ENCODE peak calls at places on chromosomes 1 and 21, in ten cellular contexts. J is foreskin fibroblast, F is OCI-LY7, Q is hepatocyte, I is nephron progenitor cell, A is choroid plexus epithelial cell, H is fibroblast of lung, D is colonic mucosa, G is AG04450, K is H9. C is an unnamed sample.

GRCh38 chr1:186841599-186841998 is 12.8 kb downstream of the PLA2G4A start:
- DNase-seq in D (no peak), K (no peak), G (no peak), I (no peak), F (no peak), H (no peak), A (peak), Q (no peak), J (no peak), C (no peak)

GRCh38 chr1:103162360-103162759 is 54.0 kb upstream of the COL11A1 start:
- DNase-seq in Q (no peak), G (no peak), J (no peak), A (no peak), H (no peak), I (no peak), K (no peak), F (no peak), D (no peak), C (no peak)

GRCh38 chr21:10627316-10627863 is 106.0 kb downstream of the TPTE start:
- DNase-seq in A (no peak), D (no peak), F (no peak), H (no peak), J (no peak), K (no peak), Q (no peak), I (no peak), G (no peak), C (no peak)

GRCh38 chr1:22237433-22238093 is 94.7 kb upstream of the WNT4 start:
- DNase-seq in H (no peak), J (no peak), F (no peak), G (no peak), I (no peak), K (no peak), A (no peak), Q (no peak), D (no peak), C (no peak)

GRCh38 chr1:183238071-183238470 is 52.0 kb downstream of the LAMC2 start:
- DNase-seq in G (no peak), J (peak), H (peak), A (peak), F (no peak), Q (no peak), K (no peak), I (no peak), D (no peak), C (no peak)

GRCh38 chr1:22216210-22216883 is 73.5 kb upstream of the WNT4 start:
- DNase-seq in I (peak), G (no peak), D (no peak), F (no peak), K (peak), J (no peak), Q (peak), A (no peak), H (no peak), C (no peak)

GRCh38 chr1:226908913-226909312 is 31.2 kb upstream of the COQ8A start:
- DNase-seq in D (no peak), A (no peak), I (no peak), H (no peak), J (no peak), Q (no peak), F (no peak), G (no peak), K (no peak), C (no peak)

GRCh38 chr1:108117908-108118902 is 81.9 kb downstream of the SLC25A24 start:
- DNase-seq in Q (peak), H (peak), K (no peak), G (no peak), A (peak), F (no peak), J (peak), D (no peak), I (no peak), C (peak)

GRCh38 chr1:94998748-94999147 is 71.8 kb upstream of the CNN3 start:
- DNase-seq in G (no peak), A (no peak), Q (no peak), H (no peak), I (no peak), K (no peak), D (no peak), J (no peak), F (no peak), C (no peak)

GRCh38 chr1:63779872-63780271 is 6.1 kb downstream of the ROR1 start:
- DNase-seq in I (no peak), J (no peak), G (no peak), A (no peak), F (no peak), Q (no peak), D (no peak), H (peak), K (no peak), C (no peak)

GRCh38 chr1:108828074-108828961 is 28.6 kb downstream of the AKNAD1 start:
- DNase-seq in K (peak), J (peak), F (peak), Q (peak), H (peak), A (peak), G (no peak), I (peak), D (peak), C (no peak)

GRCh38 chr1:209618756-209619420 is 33.3 kb downstream of the LAMB3 start:
- DNase-seq in J (peak), D (no peak), H (no peak), Q (no peak), K (no peak), F (no peak), I (no peak), A (no peak), G (no peak), C (no peak)

GRCh38 chr1:227748496-227749182 is 13.4 kb downstream of the SNAP47 start:
- DNase-seq in K (no peak), H (no peak), G (no peak), J (no peak), Q (no peak), A (no peak), I (no peak), F (no peak), D (no peak), C (no peak)

GRCh38 chr1:56506314-56506743 is 73.0 kb downstream of the PLPP3 start:
- DNase-seq in F (no peak), G (no peak), Q (no peak), I (no peak), K (no peak), H (no peak), D (peak), J (no peak), A (no peak), C (no peak)

GRCh38 chr1:214205053-214205452 is 75.9 kb upstream of the SMYD2 start:
- DNase-seq in Q (no peak), K (no peak), G (no peak), I (peak), H (no peak), F (no peak), J (no peak), D (no peak), A (no peak), C (no peak)

GRCh38 chr1:3651011-3651938 is 1.0 kb upstream of the TP73 start:
- DNase-seq in H (no peak), A (no peak), Q (no peak), K (peak), D (no peak), J (no peak), F (no peak), I (peak), G (no peak), C (no peak)

GRCh38 chr1:23394664-23395063 is 25.0 kb upstream of the ZNF436 start:
- DNase-seq in I (no peak), K (peak), A (peak), J (peak), Q (peak), H (peak), G (no peak), F (no peak), D (peak), C (peak)

GRCh38 chr1:67433830-67434229 is 3.6 kb upstream of the SERBP1 start:
- DNase-seq in D (no peak), H (no peak), G (no peak), A (no peak), I (no peak), K (no peak), Q (no peak), F (no peak), J (no peak), C (no peak)

GRCh38 chr1:119435061-119435460 is 20.1 kb downstream of the HSD3B2 start:
- DNase-seq in I (no peak), J (peak), G (no peak), Q (no peak), F (no peak), D (no peak), H (no peak), K (no peak), A (no peak), C (no peak)

GRCh38 chr1:182080955-182081582 is 19.6 kb upstream of the ZNF648 start:
- DNase-seq in J (peak), F (peak), G (no peak), H (peak), I (peak), A (peak), D (no peak), Q (peak), K (peak), C (no peak)

GRCh38 chr1:10774615-10775310 is 21.7 kb downstream of the CASZ1 start:
- DNase-seq in Q (no peak), F (no peak), J (no peak), K (no peak), G (no peak), I (no peak), H (no peak), D (no peak), A (no peak), C (no peak)

GRCh38 chr1:116182019-116182714 is 71.0 kb downstream of the MAB21L3 start:
- DNase-seq in A (no peak), D (peak), G (no peak), Q (no peak), I (no peak), F (no peak), K (no peak), H (no peak), J (no peak), C (no peak)

GRCh38 chr1:231420299-231420958 is 1.7 kb downstream of the EGLN1 start:
- DNase-seq in F (peak), K (no peak), Q (no peak), D (peak), G (no peak), I (no peak), A (peak), J (no peak), H (peak), C (no peak)

GRCh38 chr21:39016740-39017315 is 166.4 kb downstream of the PSMG1 start:
- DNase-seq in G (no peak), F (peak), K (no peak), A (peak), Q (no peak), I (no peak), D (no peak), J (peak), H (no peak), C (no peak)

GRCh38 chr1:199857103-199857502 is 170.4 kb upstream of the NR5A2 start:
- DNase-seq in D (no peak), F (no peak), I (no peak), H (peak), A (peak), K (no peak), G (no peak), Q (no peak), J (peak), C (no peak)

GRCh38 chr1:75671708-75672107 is 52.8 kb upstream of the ACADM start:
- DNase-seq in J (no peak), K (no peak), I (no peak), G (no peak), F (no peak), Q (no peak), D (no peak), H (no peak), A (no peak), C (no peak)

GRCh38 chr21:27532081-27532480 is 565.2 kb upstream of the ADAMTS5 start:
- DNase-seq in F (no peak), Q (peak), H (peak), D (peak), G (no peak), I (no peak), A (peak), K (no peak), J (peak), C (no peak)

GRCh38 chr1:119001181-119002018 is 13.3 kb upstream of the TBX15 start:
- DNase-seq in F (no peak), D (no peak), K (peak), A (peak), G (no peak), J (no peak), Q (no peak), I (no peak), H (no peak), C (no peak)

GRCh38 chr1:180773210-180773865 is 139.4 kb upstream of the KIAA1614 start:
- DNase-seq in K (no peak), I (no peak), D (no peak), J (peak), A (peak), G (no peak), Q (no peak), F (no peak), H (peak), C (no peak)

GRCh38 chr1:6207921-6208320 is 2.0 kb downstream of the RNF207 start:
- DNase-seq in K (no peak), Q (no peak), H (no peak), A (no peak), G (no peak), J (no peak), I (no peak), F (no peak), D (no peak), C (no peak)

GRCh38 chr1:173255214-173255813 is 48.2 kb upstream of the TNFSF4 start:
- DNase-seq in A (peak), K (no peak), D (peak), I (peak), F (peak), Q (peak), H (peak), G (peak), J (peak), C (no peak)

GRCh38 chr1:15455522-15455921 is 1.0 kb upstream of the CELA2A start:
- DNase-seq in J (peak), D (no peak), A (peak), I (no peak), K (no peak), Q (no peak), G (no peak), H (peak), F (no peak), C (peak)

GRCh38 chr1:203038217-203038741 is 12.0 kb downstream of the PPFIA4 start:
- DNase-seq in G (peak), K (peak), I (no peak), H (peak), A (no peak), Q (no peak), J (peak), D (no peak), F (peak), C (peak)

GRCh38 chr1:10818262-10819197 is 22.1 kb upstream of the CASZ1 start:
- DNase-seq in J (no peak), D (peak), A (no peak), F (no peak), I (no peak), K (no peak), H (no peak), Q (no peak), G (no peak), C (no peak)

GRCh38 chr1:89465201-89465600 is 59.4 kb upstream of the LRRC8B start:
- DNase-seq in G (no peak), I (no peak), F (no peak), J (no peak), D (no peak), K (no peak), A (no peak), H (no peak), Q (no peak), C (no peak)

GRCh38 chr1:77308889-77309621 is 27.2 kb downstream of the AK5 start:
- DNase-seq in I (no peak), Q (no peak), J (no peak), G (no peak), F (peak), A (no peak), K (no peak), D (no peak), H (no peak), C (no peak)

GRCh38 chr1:26785611-26786436 is 1.9 kb upstream of the PIGV start:
- DNase-seq in G (no peak), Q (no peak), D (peak), J (no peak), I (no peak), A (peak), H (peak), F (peak), K (no peak), C (no peak)

GRCh38 chr1:26783646-26784022 is 4.1 kb upstream of the PIGV start:
- DNase-seq in Q (no peak), H (no peak), G (no peak), F (no peak), I (no peak), A (no peak), D (no peak), J (no peak), K (no peak), C (no peak)

GRCh38 chr1:26784886-26785285 is 2.9 kb upstream of the PIGV start:
- DNase-seq in A (no peak), I (no peak), K (no peak), G (no peak), J (no peak), F (no peak), Q (no peak), D (no peak), H (no peak), C (no peak)

GRCh38 chr1:26782521-26783212 is 5.1 kb upstream of the PIGV start:
- DNase-seq in H (no peak), Q (no peak), J (no peak), F (no peak), K (no peak), D (no peak), I (no peak), A (no peak), G (no peak), C (no peak)

GRCh38 chr1:26784023-26784871 is 3.5 kb upstream of the PIGV start:
- DNase-seq in F (no peak), D (peak), I (no peak), A (peak), H (peak), Q (peak), G (peak), K (peak), J (peak), C (no peak)
- TF ChIP-seq CTCF in F (no peak), D (no peak), I (no peak), A (no peak), H (no peak), Q (no peak), G (no peak), K (no peak), J (no peak), C (no peak)

GRCh38 chr1:54309631-54310366 is 96.4 kb downstream of the SSBP3 start:
- DNase-seq in K (peak), H (no peak), Q (no peak), F (no peak), G (no peak), A (no peak), J (no peak), I (no peak), D (no peak), C (no peak)

GRCh38 chr1:54312874-54313316 is 93.3 kb downstream of the SSBP3 start:
- DNase-seq in I (peak), K (peak), F (no peak), H (peak), J (peak), D (no peak), G (peak), A (peak), Q (peak), C (peak)

GRCh38 chr1:54311506-54311905 is 94.7 kb downstream of the SSBP3 start:
- DNase-seq in H (no peak), Q (no peak), F (no peak), D (no peak), A (no peak), K (no peak), G (no peak), J (no peak), I (no peak), C (no peak)

GRCh38 chr1:54307305-54307704 is 98.9 kb downstream of the SSBP3 start:
- DNase-seq in H (no peak), F (no peak), A (no peak), Q (no peak), D (no peak), J (no peak), G (no peak), I (no peak), K (no peak), C (no peak)

DNA sequence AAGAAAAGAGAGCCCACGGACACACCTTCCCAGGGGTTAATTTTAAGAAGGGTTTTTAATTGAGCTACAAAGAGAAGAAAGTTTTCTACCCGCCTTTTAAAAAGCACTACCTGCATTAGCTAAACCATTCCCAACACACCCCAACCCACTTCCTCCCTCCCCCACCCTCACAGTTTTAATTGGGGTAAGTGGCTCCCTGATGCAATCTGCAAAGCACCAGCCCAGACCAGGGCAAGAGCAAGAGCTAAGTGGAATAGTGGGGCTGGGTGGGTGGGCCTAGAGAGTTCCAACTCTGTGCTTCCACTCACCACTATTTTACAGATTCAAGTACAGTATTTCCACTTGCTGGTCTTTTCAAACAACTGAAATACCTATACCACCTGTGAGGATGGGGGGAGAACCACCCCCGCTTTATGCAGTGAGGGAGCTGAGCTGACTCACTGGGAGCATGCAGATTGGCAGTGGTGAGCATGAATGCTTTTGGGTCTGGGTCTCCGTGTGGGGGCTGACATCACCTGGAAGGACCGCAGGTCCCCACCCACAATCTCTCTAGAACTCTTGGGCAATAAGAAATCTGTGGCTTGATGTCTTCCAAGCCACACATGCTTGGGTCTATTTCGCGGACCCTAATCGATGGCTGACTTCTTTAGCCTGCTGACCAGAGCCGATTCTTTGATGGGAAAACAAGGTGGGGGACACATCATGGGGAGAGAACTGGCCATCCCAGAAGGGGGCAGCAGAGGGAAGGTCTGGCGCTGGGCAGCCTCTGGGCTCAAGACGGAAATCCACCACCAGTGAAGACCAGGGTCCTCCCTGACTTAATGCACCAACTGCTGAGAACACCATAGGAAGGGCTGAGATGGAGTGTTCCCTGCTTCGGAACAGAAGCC is 95.5 kb downstream of the SSBP3 start:
- DNase-seq in H (peak), J (no peak), F (peak), I (peak), A (peak), D (peak), K (peak), G (no peak), Q (peak), C (no peak)
- TF ChIP-seq CTCF in H (peak), J (peak), F (peak), I (peak), A (peak), D (no peak), K (peak), G (peak), Q (peak), C (peak)

GRCh38 chr1:9181990-9182783 is 52.4 kb upstream of the H6PD start:
- DNase-seq in I (peak), F (no peak), Q (peak), D (peak), G (no peak), K (peak), H (peak), J (peak), A (peak), C (no peak)
- TF ChIP-seq CTCF in I (peak), F (no peak), Q (peak), D (peak), G (peak), K (no peak), H (no peak), J (peak), A (no peak), C (no peak)

DNA sequence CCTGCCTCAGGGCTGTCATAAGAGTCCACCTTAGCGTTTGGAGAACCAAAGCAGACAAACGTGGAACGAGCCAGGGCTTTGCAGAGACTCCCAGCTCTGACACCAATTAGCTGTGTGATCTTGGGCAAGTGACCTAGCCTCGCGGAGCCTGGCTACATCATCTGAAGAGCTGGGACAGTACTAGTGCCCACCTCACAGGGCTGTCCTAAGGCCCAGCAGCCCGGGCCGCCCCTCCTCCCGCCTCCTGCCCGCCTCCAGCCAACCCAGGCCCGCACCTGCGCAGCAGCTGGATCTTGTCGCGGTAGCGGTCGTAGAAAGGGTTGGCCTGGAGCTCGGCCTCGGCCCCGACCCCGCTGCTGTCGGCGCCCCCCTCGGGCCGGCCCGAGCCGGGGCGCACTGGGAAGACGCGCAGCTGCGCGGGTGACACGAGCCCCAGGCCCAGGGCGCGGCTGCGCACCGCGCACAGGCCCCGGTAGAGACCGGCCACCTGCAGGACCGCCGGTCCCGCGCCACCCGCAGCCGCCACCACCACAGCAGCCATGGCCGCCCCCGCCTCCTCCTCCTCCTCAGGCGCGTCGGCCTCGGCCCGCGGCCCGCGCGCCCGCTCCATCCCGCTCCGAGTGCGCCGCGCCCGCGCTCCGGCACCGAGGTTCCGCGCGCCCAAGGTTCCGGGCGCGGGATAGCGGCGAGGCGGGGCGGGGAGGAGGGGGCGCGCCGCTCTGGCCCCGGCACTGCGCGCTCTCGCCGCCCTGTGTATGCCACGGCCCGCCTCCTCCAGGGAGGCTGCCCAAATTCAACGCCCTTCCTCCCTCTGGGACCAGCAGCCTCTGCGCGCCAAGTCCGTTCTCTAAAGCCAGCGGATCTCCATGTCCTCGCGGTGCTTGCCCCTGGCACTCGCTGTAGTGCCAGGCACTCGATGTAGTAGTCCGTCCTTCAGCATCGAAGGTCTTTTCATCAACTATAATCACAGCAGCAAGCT is at the start of gene ATPAF1:
- DNase-seq in G (no peak), D (peak), J (peak), A (peak), H (peak), K (peak), F (peak), I (peak), Q (peak), C (peak)
- TF ChIP-seq CTCF in G (no peak), D (no peak), J (no peak), A (no peak), H (no peak), K (no peak), F (peak), I (no peak), Q (no peak), C (no peak)